ENCODE peak calls at places on chromosomes 16 and 17, in eight cellular contexts. S is uterus; K is M059J; H is T-helper 17 cell; Q is activated CD4-positive, alpha-beta T cell treated with anti-CD3 and anti-CD28 coated beads for 24 hours; L is activated CD4-positive, alpha-beta memory T cell treated with anti-CD3 and anti-CD28 coated beads, Interleukin-2, amount 10 ng/mL, durations not matched to agents 7 days and 5 days; W is mesendoderm; U is neural crest cell. O is an unnamed sample.
A peak's percentile ranks its signal among the peaks of the same experiment; 100 is the strongest.

GRCh38 chr17:28727727-28728363 is 743 bp upstream of the NEK8 start:
- DNase-seq in S (peak; percentile 51), Q (peak; percentile 85), W (peak; percentile 99), K (peak; percentile 82), U (peak; percentile 40), H (peak; percentile 77), L (peak; percentile 87), O (no peak)

GRCh38 chr16:10078541-10078949 is 103.7 kb downstream of the GRIN2A start:
- DNase-seq in U (peak; percentile 2), S (no peak), Q (no peak), K (peak; percentile 84), W (peak; percentile 94), L (no peak), H (no peak), O (no peak)

GRCh38 chr17:75637143-75637538 is 3.9 kb downstream of the SMIM5 start:
- DNase-seq in S (no peak), U (no peak), H (no peak), Q (no peak), W (no peak), K (no peak), L (no peak), O (no peak)

GRCh38 chr16:49352923-49353322 is 20.7 kb upstream of the C16orf78 start:
- DNase-seq in K (peak; percentile 21), W (peak; percentile 87), U (no peak), H (no peak), S (no peak), L (no peak), Q (no peak), O (peak; percentile 8)

GRCh38 chr16:29023279-29024278 is 38.7 kb downstream of the LAT start:
- DNase-seq in L (no peak), U (no peak), W (no peak), H (no peak), S (no peak), K (peak; percentile 33), Q (no peak), O (no peak)

GRCh38 chr16:84137287-84137686 is 7.7 kb downstream of the HSDL1 start:
- DNase-seq in L (no peak), U (no peak), W (peak; percentile 72), H (no peak), K (no peak), Q (no peak), S (no peak), O (no peak)

GRCh38 chr16:11620243-11621003 is 33.7 kb upstream of the LITAF start:
- DNase-seq in Q (no peak), L (no peak), K (no peak), H (no peak), U (no peak), S (no peak), W (no peak), O (no peak)

GRCh38 chr16:77585852-77586251 is 136.5 kb upstream of the NUDT7 start:
- DNase-seq in U (no peak), H (no peak), Q (no peak), K (peak; percentile 92), L (no peak), W (peak; percentile 75), S (no peak), O (no peak)

GRCh38 chr17:69320210-69320907 is 6.6 kb downstream of the ABCA5 start:
- DNase-seq in L (no peak), K (no peak), H (no peak), S (no peak), Q (no peak), W (no peak), U (no peak), O (no peak)

O was measured in NCI-H460.